ENCODE peak calls at places on chromosomes 5 and 9, in ten cellular contexts. E is kidney, Y is cardiac fibroblast, I is choroid plexus epithelial cell, O is right cardiac atrium, W is uterus, Q is K562, T is AG10803, S is A549, N is Karpas-422. F is an unnamed sample.

GRCh38 chr5:82639393-82640144 is 361.4 kb upstream of the RPS23 start:
- DNase-seq in E (no peak), Y (peak), I (peak), O (no peak), W (no peak), Q (no peak), T (peak), S (no peak), N (no peak), F (no peak)

GRCh38 chr5:116343961-116344360 is 230.7 kb downstream of the SEMA6A start:
- DNase-seq in E (no peak), Y (no peak), I (no peak), O (peak), W (no peak), Q (peak), T (no peak), S (no peak), N (no peak), F (no peak)

GRCh38 chr9:107907715-107908114 is 418.1 kb upstream of the KLF4 start:
- DNase-seq in E (no peak), Y (no peak), I (no peak), O (no peak), W (no peak), Q (no peak), T (no peak), S (no peak), N (no peak), F (no peak)

GRCh38 chr5:96017951-96018350 is 56.3 kb upstream of the ELL2 start:
- DNase-seq in E (no peak), Y (peak), I (peak), O (no peak), W (no peak), Q (no peak), T (peak), S (peak), N (no peak), F (peak)

GRCh38 chr5:159182691-159183090 is 26.7 kb downstream of the RNF145 start:
- DNase-seq in E (no peak), Y (peak), I (peak), O (no peak), W (no peak), Q (no peak), T (peak), S (peak), N (no peak), F (no peak)

GRCh38 chr5:172666251-172666650 is 25.2 kb downstream of the NEURL1B start:
- DNase-seq in E (no peak), Y (peak), I (no peak), O (no peak), W (no peak), Q (peak), T (peak), S (peak), N (peak), F (no peak)

GRCh38 chr5:130011986-130012385 is 107.7 kb downstream of the CHSY3 start:
- DNase-seq in E (no peak), Y (no peak), I (no peak), O (no peak), W (no peak), Q (no peak), T (no peak), S (no peak), N (no peak), F (no peak)

GRCh38 chr9:134663753-134664415 is 22.3 kb downstream of the COL5A1 start:
- DNase-seq in E (peak), Y (no peak), I (no peak), O (no peak), W (no peak), Q (no peak), T (peak), S (no peak), N (peak), F (no peak)

GRCh38 chr5:39072915-39073758 is 1.1 kb downstream of the RICTOR start:
- DNase-seq in E (no peak), Y (peak), I (peak), O (no peak), W (peak), Q (peak), T (peak), S (peak), N (peak), F (peak)

GRCh38 chr5:58466939-58467338 is 7.1 kb upstream of the PLK2 start:
- DNase-seq in E (no peak), Y (peak), I (peak), O (no peak), W (no peak), Q (peak), T (peak), S (peak), N (peak), F (no peak)

GRCh38 chr5:169331292-169331852 is 30.4 kb upstream of the SLIT3 start:
- DNase-seq in E (no peak), Y (peak), I (no peak), O (no peak), W (no peak), Q (no peak), T (peak), S (peak), N (no peak), F (no peak)

GRCh38 chr9:99964336-99964735 is 57.9 kb downstream of the STX17 start:
- DNase-seq in E (no peak), Y (no peak), I (peak), O (no peak), W (no peak), Q (no peak), T (peak), S (no peak), N (no peak), F (no peak)

GRCh38 chr9:87180361-87180760 is 233.1 kb upstream of the GAS1 start:
- DNase-seq in E (no peak), Y (no peak), I (no peak), O (no peak), W (no peak), Q (no peak), T (no peak), S (no peak), N (no peak), F (no peak)

GRCh38 chr5:61044545-61044944 is 99.5 kb downstream of the NDUFAF2 start:
- DNase-seq in E (no peak), Y (no peak), I (no peak), O (no peak), W (no peak), Q (no peak), T (no peak), S (no peak), N (no peak), F (no peak)

GRCh38 chr9:4296217-4296616 is 3.7 kb downstream of the GLIS3 start:
- DNase-seq in E (no peak), Y (no peak), I (no peak), O (no peak), W (no peak), Q (no peak), T (no peak), S (peak), N (no peak), F (no peak)

GRCh38 chr5:111070272-111071134 is 1.0 kb upstream of the TSLP start:
- DNase-seq in E (peak), Y (no peak), I (peak), O (peak), W (no peak), Q (no peak), T (no peak), S (no peak), N (no peak), F (no peak)

GRCh38 chr5:155575861-155576260 is 562.3 kb downstream of the KIF4B start:
- DNase-seq in E (no peak), Y (no peak), I (no peak), O (no peak), W (no peak), Q (no peak), T (no peak), S (no peak), N (no peak), F (no peak)

GRCh38 chr9:20980713-20981481 is 50.5 kb downstream of the HACD4 start:
- DNase-seq in E (no peak), Y (peak), I (peak), O (no peak), W (no peak), Q (no peak), T (peak), S (no peak), N (peak), F (no peak)

GRCh38 chr5:125065736-125066135 is 319.3 kb upstream of the ZNF608 start:
- DNase-seq in E (no peak), Y (peak), I (peak), O (no peak), W (no peak), Q (no peak), T (no peak), S (no peak), N (no peak), F (no peak)

GRCh38 chr5:149317281-149318048 is 27.8 kb upstream of the GRPEL2 start:
- DNase-seq in E (no peak), Y (peak), I (peak), O (no peak), W (no peak), Q (peak), T (peak), S (peak), N (peak), F (peak)

GRCh38 chr5:112276996-112277395 is 142.1 kb downstream of the EPB41L4A start:
- DNase-seq in E (no peak), Y (no peak), I (no peak), O (no peak), W (no peak), Q (no peak), T (no peak), S (peak), N (peak), F (no peak)

GRCh38 chr5:54821445-54822330 is 163.7 kb downstream of the ESM1 start:
- DNase-seq in E (no peak), Y (no peak), I (no peak), O (no peak), W (no peak), Q (no peak), T (peak), S (no peak), N (no peak), F (no peak)

DNA sequence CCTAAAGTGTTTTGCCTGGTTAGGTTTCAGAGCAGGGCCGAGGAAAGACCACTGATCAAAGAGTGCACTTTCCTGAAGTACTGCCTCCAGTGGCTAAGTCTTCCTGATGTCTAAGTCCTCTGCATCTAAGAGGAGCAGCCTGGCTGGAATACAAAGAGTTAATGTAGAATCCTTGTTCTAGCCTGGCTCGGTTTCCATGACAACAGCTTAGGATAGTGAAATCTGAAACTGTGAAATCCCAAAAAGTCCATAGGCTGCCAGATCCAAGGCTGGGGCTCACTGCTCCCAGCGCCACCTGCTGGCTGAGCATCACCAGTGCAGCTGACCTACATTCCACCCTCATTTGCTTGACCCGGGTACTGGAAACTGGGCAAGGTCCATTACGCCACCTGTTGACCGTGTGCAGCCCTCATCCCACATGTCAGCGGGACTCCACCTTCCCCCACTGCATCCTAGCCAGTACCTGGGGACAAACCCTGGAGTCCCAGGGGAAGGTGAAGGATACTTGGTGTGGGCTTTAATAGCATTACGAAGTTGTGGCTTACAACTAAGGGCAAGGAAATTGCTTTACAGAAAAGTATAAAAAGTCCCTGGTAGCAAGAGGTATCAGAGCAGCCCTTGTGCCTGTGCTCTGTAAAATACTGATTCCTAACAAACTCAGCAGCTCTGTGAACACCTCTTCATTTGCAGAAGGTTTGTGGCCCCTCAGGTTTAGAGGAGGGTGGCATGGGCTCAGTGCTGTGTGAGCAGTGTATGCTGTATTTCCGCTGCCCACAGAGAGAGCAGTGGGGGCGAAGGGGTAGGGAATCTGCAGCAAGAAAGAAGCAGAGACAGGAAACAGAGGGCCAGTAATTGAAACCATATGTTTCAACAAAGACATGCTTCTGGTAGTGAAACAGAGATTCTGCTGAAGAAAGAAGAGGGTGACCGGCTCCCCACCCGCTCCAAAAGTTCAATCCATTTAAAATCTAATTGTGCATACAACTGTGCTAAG is 36.0 kb downstream of the PCDHGC5 start:
- DNase-seq in E (peak), Y (peak), I (peak), O (peak), W (peak), Q (peak), T (peak), S (peak), N (peak), F (peak)
- H3K4me3 ChIP-seq in E (peak), Y (no peak), I (no peak), O (no peak), W (no peak), Q (no peak), T (peak), S (no peak), N (peak), F (no peak)

DNA sequence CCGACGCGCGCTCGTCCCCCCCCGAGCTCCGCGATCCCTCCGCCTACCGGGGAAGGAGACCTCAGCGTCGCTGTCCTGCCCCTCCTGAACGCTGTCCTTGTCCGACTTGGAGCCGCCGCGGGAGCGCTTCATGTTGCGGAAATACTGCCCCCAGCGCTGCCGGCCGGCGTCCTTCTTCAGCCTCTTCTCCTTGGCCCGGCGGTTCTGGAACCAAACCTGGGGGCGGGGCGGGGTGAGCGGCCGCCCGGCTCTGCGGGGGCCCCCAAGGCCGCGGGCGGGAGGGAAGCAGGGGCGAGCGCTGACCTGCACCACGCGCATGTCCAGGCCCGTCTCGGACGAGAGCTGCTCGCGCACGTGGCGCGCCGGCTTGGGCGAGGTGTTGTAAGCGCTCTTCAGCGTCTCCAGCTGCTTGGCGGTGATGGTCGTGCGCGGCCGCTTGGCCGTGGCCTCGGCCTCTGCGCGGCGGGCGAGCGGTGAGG is 6.3 kb downstream of the LHX3 start:
- DNase-seq in E (no peak), Y (peak), I (peak), O (no peak), W (no peak), Q (no peak), T (no peak), S (peak), N (no peak), F (no peak)
- H3K4me3 ChIP-seq in E (no peak), Y (no peak), I (no peak), O (no peak), W (no peak), Q (no peak), T (no peak), S (peak), N (no peak), F (no peak)

GRCh38 chr5:179166886-179167841 is 107.0 kb downstream of the ZNF354C start:
- DNase-seq in E (peak), Y (peak), I (peak), O (peak), W (peak), Q (peak), T (peak), S (no peak), N (peak), F (peak)
- H3K4me3 ChIP-seq in E (peak), Y (peak), I (peak), O (no peak), W (no peak), Q (no peak), T (peak), S (no peak), N (no peak), F (peak)

DNA sequence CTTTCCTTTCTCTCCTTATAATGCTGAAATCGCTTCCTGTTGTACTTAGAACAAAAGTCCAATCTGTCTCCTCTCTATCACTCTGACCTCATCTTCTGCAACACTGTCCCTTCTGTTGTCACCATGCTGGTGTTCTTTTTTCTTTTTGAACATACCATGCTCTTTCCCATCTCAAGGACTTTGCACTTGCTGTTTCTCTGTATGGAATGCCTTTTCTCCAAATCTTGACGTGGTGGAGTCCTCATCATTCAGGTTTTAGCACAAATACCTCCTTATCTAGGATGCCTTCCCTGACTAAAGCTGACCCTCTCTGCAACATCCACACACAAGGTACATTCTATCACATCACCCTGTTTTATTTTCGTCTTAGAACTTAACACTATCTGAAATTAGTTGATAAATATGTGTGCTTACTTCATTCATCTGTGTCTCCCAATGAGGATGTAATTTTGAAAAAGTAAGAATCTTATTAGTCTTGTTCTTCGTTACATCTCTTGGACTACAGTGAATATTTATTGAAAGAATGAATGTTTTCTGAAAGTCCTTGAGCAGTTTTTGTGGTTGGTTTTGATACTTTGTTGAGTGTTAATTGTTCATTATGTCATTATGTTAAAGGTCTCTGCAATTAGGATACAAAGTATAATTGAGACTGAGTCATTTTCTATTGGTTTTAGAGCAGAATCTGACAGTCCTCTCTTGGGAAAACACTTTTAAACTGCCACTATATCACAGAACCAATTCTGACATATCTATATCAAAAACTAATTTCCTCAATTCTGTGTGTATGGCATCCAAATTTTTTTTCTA is 145.3 kb upstream of the RASA1 start:
- DNase-seq in E (no peak), Y (no peak), I (no peak), O (no peak), W (no peak), Q (no peak), T (no peak), S (no peak), N (no peak), F (no peak)
- H3K4me3 ChIP-seq in E (no peak), Y (no peak), I (no peak), O (no peak), W (no peak), Q (no peak), T (no peak), S (no peak), N (no peak), F (no peak)

GRCh38 chr5:126487596-126487995 is 64.4 kb downstream of the GRAMD2B start:
- DNase-seq in E (no peak), Y (no peak), I (no peak), O (no peak), W (no peak), Q (no peak), T (no peak), S (no peak), N (no peak), F (no peak)
- H3K4me3 ChIP-seq in E (no peak), Y (no peak), I (no peak), O (no peak), W (no peak), Q (no peak), T (no peak), S (no peak), N (no peak), F (no peak)

DNA sequence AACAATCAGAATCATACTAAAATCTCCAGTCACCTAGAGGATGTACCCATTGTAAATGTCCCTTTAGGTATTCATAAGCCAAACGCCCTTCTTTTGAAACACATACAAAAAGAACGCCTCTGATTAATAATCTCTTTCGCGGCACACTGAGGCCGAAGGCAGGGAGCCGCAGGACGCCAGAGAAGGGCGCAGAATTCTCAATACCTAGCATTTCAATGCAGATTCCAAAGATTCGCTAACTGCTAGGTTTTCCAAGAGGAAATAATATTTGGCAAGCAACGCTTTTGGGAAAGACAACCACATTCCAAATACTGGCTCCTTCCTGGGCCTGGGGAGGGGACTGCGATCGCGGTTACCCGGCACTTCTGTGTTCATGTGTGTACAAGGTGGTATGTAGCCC is 203.3 kb downstream of the MEF2C start:
- DNase-seq in E (no peak), Y (no peak), I (no peak), O (no peak), W (no peak), Q (no peak), T (no peak), S (no peak), N (no peak), F (peak)
- H3K4me3 ChIP-seq in E (no peak), Y (no peak), I (no peak), O (no peak), W (no peak), Q (no peak), T (no peak), S (no peak), N (no peak), F (peak)